ENCODE peak calls at places on chromosomes 12 and 14, in eight cellular contexts. M is breast epithelium, H is GM13976, G is ovary, A is H54, E is kidney tubule cell, J is activated gamma-delta T cell treated with Interleukin-2 at 50 U/mL for 16 hours, D is B cell. T is an unnamed sample.

GRCh38 chr12:121634836-121635235 is 8.5 kb downstream of the ORAI1 start:
- DNase-seq in E (no peak), G (no peak), M (no peak), A (no peak), H (no peak), D (no peak), J (no peak), T (no peak)

GRCh38 chr14:80212025-80212402 is 710 bp upstream of the DIO2 start:
- DNase-seq in H (peak; percentile 25), M (no peak), J (no peak), A (no peak), E (peak; percentile 1), G (no peak), D (no peak), T (no peak)

GRCh38 chr14:101588990-101589389 is 27.7 kb downstream of the DIO3 start:
- DNase-seq in G (peak; percentile 14), J (no peak), E (no peak), M (no peak), D (no peak), H (no peak), A (no peak), T (no peak)

GRCh38 chr12:3421599-3421998 is 69.4 kb upstream of the PRMT8 start:
- DNase-seq in H (peak; percentile 3), D (no peak), M (no peak), A (no peak), E (no peak), G (no peak), J (no peak), T (no peak)

GRCh38 chr14:98809792-98810191 is 462.2 kb downstream of the BCL11B start:
- DNase-seq in M (no peak), H (no peak), E (no peak), A (no peak), G (no peak), J (no peak), D (no peak), T (no peak)

GRCh38 chr12:45518516-45519235 is 210.8 kb upstream of the ARID2 start:
- DNase-seq in A (no peak), G (no peak), J (peak; percentile 38), E (peak; percentile 57), D (peak; percentile 17), M (no peak), H (peak; percentile 40), T (peak; percentile 16)

GRCh38 chr12:109544955-109545531 is 28.3 kb downstream of the MMAB start:
- DNase-seq in D (no peak), M (no peak), E (peak; percentile 68), J (peak; percentile 14), G (no peak), A (peak; percentile 73), H (no peak), T (no peak)

GRCh38 chr14:25090716-25091454 is 40.9 kb upstream of the STXBP6 start:
- DNase-seq in A (peak; percentile 11), D (no peak), E (peak; percentile 81), H (no peak), J (no peak), G (no peak), M (peak; percentile 22), T (no peak)

GRCh38 chr14:63174760-63175191 is 29.5 kb upstream of the RHOJ start:
- DNase-seq in A (no peak), H (peak; percentile 27), D (no peak), J (no peak), M (no peak), E (peak; percentile 56), G (peak; percentile 47), T (no peak)

GRCh38 chr12:59792647-59793046 is 196.8 kb downstream of the SLC16A7 start:
- DNase-seq in E (no peak), D (no peak), A (no peak), J (no peak), H (no peak), M (no peak), G (no peak), T (no peak)

GRCh38 chr14:32603992-32604391 is 274.9 kb downstream of the AKAP6 start:
- DNase-seq in A (no peak), E (no peak), M (no peak), H (peak; percentile 6), G (no peak), D (no peak), J (no peak), T (no peak)

GRCh38 chr12:124055066-124055465 is 82.1 kb downstream of the ZNF664 start:
- DNase-seq in H (no peak), D (no peak), A (no peak), E (no peak), G (no peak), M (no peak), J (no peak), T (no peak)

GRCh38 chr14:84036863-84037262 is 1493.1 kb upstream of the FLRT2 start:
- DNase-seq in G (no peak), A (no peak), H (no peak), D (no peak), J (no peak), E (peak; percentile 37), M (no peak), T (no peak)

GRCh38 chr12:11622774-11623375 is 26.6 kb upstream of the ETV6 start:
- DNase-seq in E (no peak), G (no peak), A (no peak), J (no peak), H (no peak), M (no peak), D (no peak), T (no peak)

GRCh38 chr14:55088356-55088755 is 36.9 kb downstream of the MAPK1IP1L start:
- DNase-seq in E (no peak), H (no peak), G (no peak), A (no peak), J (no peak), M (peak; percentile 17), D (no peak), T (no peak)

GRCh38 chr14:68628605-68629310 is 164.1 kb downstream of the ZFP36L1 start:
- DNase-seq in D (peak; percentile 45), J (peak; percentile 30), H (no peak), G (no peak), A (no peak), E (peak; percentile 34), M (peak; percentile 83), T (peak; percentile 19)

GRCh38 chr14:50063876-50064420 is 52.4 kb downstream of the VCPKMT start:
- DNase-seq in E (no peak), J (no peak), M (no peak), H (no peak), D (no peak), G (no peak), A (no peak), T (no peak)

GRCh38 chr12:110932048-110932447 is 11.7 kb upstream of the MYL2 start:
- DNase-seq in A (no peak), E (no peak), D (no peak), M (no peak), H (peak; percentile 18), G (no peak), J (no peak), T (no peak)

GRCh38 chr12:111825509-111825908 is 16.5 kb upstream of the MAPKAPK5 start:
- DNase-seq in J (no peak), G (no peak), D (no peak), M (no peak), H (no peak), A (no peak), E (no peak), T (no peak)

GRCh38 chr14:93295541-93296220 is 37.2 kb downstream of the BTBD7 start:
- DNase-seq in H (no peak), M (no peak), J (no peak), D (no peak), G (no peak), E (no peak), A (no peak), T (no peak)

GRCh38 chr14:20436363-20436755 is 393 bp upstream of the KLHL33 start:
- DNase-seq in M (no peak), A (no peak), D (no peak), J (no peak), G (no peak), E (no peak), H (no peak), T (no peak)

GRCh38 chr14:53764846-53765245 is 191.8 kb downstream of the BMP4 start:
- DNase-seq in J (no peak), H (no peak), M (no peak), D (no peak), A (no peak), E (peak; percentile 49), G (no peak), T (no peak)

GRCh38 chr12:10033783-10034381 is 3.4 kb downstream of the CLEC9A start:
- DNase-seq in J (no peak), D (no peak), H (peak; percentile 28), A (no peak), G (no peak), M (no peak), E (peak; percentile 9), T (no peak)

GRCh38 chr14:65938738-65939137 is 526.2 kb downstream of the FUT8 start:
- DNase-seq in E (no peak), D (no peak), G (no peak), J (no peak), A (no peak), H (no peak), M (no peak), T (no peak)

GRCh38 chr12:5715076-5715475 is 230.0 kb downstream of the ANO2 start:
- DNase-seq in E (peak; percentile 52), H (no peak), J (no peak), G (no peak), A (no peak), D (no peak), M (no peak), T (no peak)

GRCh38 chr12:130014485-130014807 is 110.6 kb upstream of the TMEM132D start:
- DNase-seq in E (peak; percentile 14), M (no peak), H (no peak), D (no peak), G (no peak), J (no peak), A (no peak), T (no peak)

GRCh38 chr12:1199700-1200099 is 208.7 kb downstream of the ERC1 start:
- DNase-seq in H (no peak), G (no peak), J (no peak), M (no peak), D (no peak), E (no peak), A (no peak), T (no peak)

GRCh38 chr12:117803013-117803412 is 165.8 kb downstream of the KSR2 start:
- DNase-seq in G (no peak), E (no peak), A (no peak), D (no peak), J (no peak), M (peak; percentile 78), H (no peak), T (no peak)

GRCh38 chr14:21494902-21495762 is 16.0 kb downstream of the METTL3 start:
- DNase-seq in A (no peak), H (no peak), D (no peak), J (no peak), G (no peak), E (peak; percentile 40), M (no peak), T (no peak)

GRCh38 chr14:88245321-88245720 is 77.7 kb downstream of the KCNK10 start:
- DNase-seq in A (no peak), H (no peak), G (no peak), J (no peak), D (no peak), E (peak; percentile 79), M (no peak), T (no peak)

GRCh38 chr14:28356819-28357218 is 409.8 kb upstream of the FOXG1 start:
- DNase-seq in A (no peak), M (no peak), J (no peak), H (no peak), E (no peak), G (no peak), D (no peak), T (no peak)

GRCh38 chr12:111753144-111753881 is 13.4 kb upstream of the ALDH2 start:
- DNase-seq in D (peak; percentile 75), A (peak; percentile 52), H (peak; percentile 80), G (peak; percentile 70), E (peak; percentile 65), M (no peak), J (no peak), T (no peak)

GRCh38 chr12:1013618-1014489 is 22.8 kb downstream of the ERC1 start:
- DNase-seq in E (peak; percentile 86), M (no peak), A (no peak), D (no peak), J (no peak), G (no peak), H (no peak), T (no peak)

GRCh38 chr14:53389207-53389606 is 236.1 kb upstream of the DDHD1 start:
- DNase-seq in A (no peak), J (no peak), H (no peak), M (no peak), E (peak; percentile 45), D (no peak), G (no peak), T (no peak)

T was measured in CD4-positive, alpha-beta T cell.